ENCODE peak calls at places on chromosomes 6 and 20, in four cellular contexts. B, U, G and W are unnamed samples.

GRCh38 chr6:41237128-41237527 is 9.0 kb downstream of the TREML4 start:
- DNase-seq in B (no peak), U (no peak), G (no peak), W (no peak)

GRCh38 chr20:61582196-61582923 is 330.3 kb downstream of the CDH4 start:
- DNase-seq in B (no peak), U (no peak), G (no peak), W (peak; percentile 45)

GRCh38 chr6:68575765-68576439 is 59.2 kb upstream of the ADGRB3 start:
- DNase-seq in B (peak; percentile 51), U (no peak), G (peak; percentile 19), W (peak; percentile 3)

GRCh38 chr6:69581576-69581975 is 215.2 kb downstream of the LMBRD1 start:
- DNase-seq in B (no peak), U (no peak), G (no peak), W (no peak)

GRCh38 chr6:140175486-140175885 is 801.0 kb upstream of the CITED2 start:
- DNase-seq in B (no peak), U (no peak), G (no peak), W (no peak)

GRCh38 chr6:8435845-8436168 is 462 bp upstream of the SLC35B3 start:
- DNase-seq in B (no peak), U (peak; percentile 93), G (no peak), W (no peak)

GRCh38 chr6:292506-293184 is 358 bp downstream of the DUSP22 start:
- DNase-seq in B (peak; percentile 98), U (peak; percentile 63), G (peak; percentile 78), W (peak; percentile 94)

GRCh38 chr6:36495086-36495485 is 52.2 kb downstream of the STK38 start:
- DNase-seq in B (no peak), U (no peak), G (no peak), W (peak; percentile 31)

GRCh38 chr6:125357515-125358256 is 55.9 kb upstream of the HDDC2 start:
- DNase-seq in B (no peak), U (no peak), G (peak; percentile 36), W (no peak)

GRCh38 chr20:58306421-58307261 is 2.9 kb upstream of the RAB22A start:
- DNase-seq in B (peak; percentile 86), U (peak; percentile 41), G (peak; percentile 40), W (peak; percentile 86)

GRCh38 chr6:98875375-98875774 is 41.0 kb downstream of the POU3F2 start:
- DNase-seq in B (no peak), U (no peak), G (peak; percentile 32), W (no peak)

GRCh38 chr6:146785001-146785585 is 186.3 kb downstream of the ADGB start:
- DNase-seq in B (no peak), U (peak; percentile 77), G (no peak), W (no peak)

GRCh38 chr6:137056121-137056880 is 11.5 kb upstream of the IL20RA start:
- DNase-seq in B (no peak), U (no peak), G (no peak), W (peak; percentile 30)

GRCh38 chr6:110331816-110332215 is 26.3 kb downstream of the METTL24 start:
- DNase-seq in B (no peak), U (no peak), G (peak; percentile 44), W (no peak)

GRCh38 chr20:23534801-23535593 is 33.3 kb downstream of the CST9L start:
- DNase-seq in B (peak; percentile 68), U (no peak), G (no peak), W (no peak)

GRCh38 chr20:14561733-14562132 is 224.3 kb upstream of the FLRT3 start:
- DNase-seq in B (no peak), U (peak; percentile 36), G (no peak), W (no peak)

GRCh38 chr20:50400705-50401045 is 109.5 kb upstream of the PTPN1 start:
- DNase-seq in B (no peak), U (no peak), G (no peak), W (no peak)

GRCh38 chr20:62216636-62217566 is 3.2 kb downstream of the HRH3 start:
- DNase-seq in B (no peak), U (no peak), G (peak; percentile 20), W (peak; percentile 85)

GRCh38 chr6:133041020-133041419 is 200.1 kb upstream of the EYA4 start:
- DNase-seq in B (no peak), U (no peak), G (peak; percentile 38), W (no peak)

GRCh38 chr6:110332281-110332680 is 25.9 kb downstream of the METTL24 start:
- DNase-seq in B (no peak), U (no peak), G (no peak), W (no peak)

GRCh38 chr20:59043698-59044097 is 1.1 kb upstream of the PRELID3B start:
- DNase-seq in B (no peak), U (peak; percentile 62), G (no peak), W (no peak)

GRCh38 chr6:133945158-133945557 is 7.9 kb upstream of the TBPL1 start:
- DNase-seq in B (no peak), U (peak; percentile 9), G (no peak), W (peak; percentile 47)

GRCh38 chr6:116221931-116222330 is 31.9 kb downstream of the TSPYL4 start:
- DNase-seq in B (no peak), U (peak; percentile 62), G (no peak), W (no peak)

GRCh38 chr6:83199865-83200230 is 6.7 kb downstream of the RWDD2A start:
- DNase-seq in B (no peak), U (peak; percentile 87), G (no peak), W (peak; percentile 91)

GRCh38 chr20:20571068-20571780 is 141.2 kb downstream of the RALGAPA2 start:
- DNase-seq in B (no peak), U (peak; percentile 23), G (no peak), W (no peak)

GRCh38 chr20:13291167-13291566 is 70.1 kb downstream of the ISM1 start:
- DNase-seq in B (no peak), U (no peak), G (no peak), W (no peak)

GRCh38 chr6:16243055-16243454 is 4.7 kb downstream of the GMPR start:
- DNase-seq in B (no peak), U (peak; percentile 61), G (peak; percentile 58), W (peak; percentile 96)

GRCh38 chr6:155389130-155389529 is 66.5 kb downstream of the NOX3 start:
- DNase-seq in B (no peak), U (no peak), G (no peak), W (no peak)

GRCh38 chr20:1823421-1823892 is 71.8 kb upstream of the SIRPA start:
- DNase-seq in B (no peak), U (no peak), G (no peak), W (no peak)

DNA sequence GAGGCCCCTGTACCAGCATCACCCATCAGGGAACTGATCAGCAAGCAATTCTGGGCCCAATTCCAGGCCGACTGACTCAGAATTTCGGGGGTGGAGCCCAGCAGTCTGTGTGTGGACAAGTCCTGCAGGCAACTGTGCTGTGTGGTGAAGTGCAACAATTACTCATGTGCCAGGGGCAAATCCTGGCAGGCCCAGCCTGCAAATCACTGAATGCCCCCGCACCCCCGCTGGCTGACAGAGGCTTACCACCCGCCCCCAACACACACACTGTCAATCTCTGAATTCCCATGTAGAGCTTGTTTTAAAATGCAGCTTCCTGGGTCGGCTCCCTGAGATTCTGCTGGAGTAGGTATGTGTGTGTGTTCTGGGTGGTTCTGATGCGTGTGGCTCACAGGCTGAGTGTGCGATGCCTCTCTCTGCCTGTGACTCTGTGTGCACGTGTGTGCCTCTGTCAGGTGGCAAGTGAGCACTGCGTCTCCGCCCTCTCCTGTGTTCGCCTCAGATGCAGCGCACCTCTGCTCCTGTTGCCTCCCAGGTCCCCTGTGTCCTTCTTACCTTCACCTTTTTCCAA is 45.4 kb downstream of the SSR1 start:
- DNase-seq in B (peak; percentile 75), U (peak; percentile 29), G (no peak), W (peak; percentile 99)
- H3K36me3 ChIP-seq in B (no peaks in the 10 kb centered on the region), U (no peaks in the 10 kb centered on the region), G (no peaks in the 10 kb centered on the region), W (no peaks in the 10 kb centered on the region)

GRCh38 chr6:163571730-163572129 is 157.2 kb downstream of the QKI start:
- DNase-seq in B (no peak), U (no peak), G (no peak), W (no peak)

GRCh38 chr6:163568275-163568674 is 153.8 kb downstream of the QKI start:
- DNase-seq in B (no peak), U (no peak), G (no peak), W (no peak)

GRCh38 chr6:163570579-163571231 is 156.2 kb downstream of the QKI start:
- DNase-seq in B (no peak), U (no peak), G (no peak), W (peak; percentile 26)

GRCh38 chr6:163573503-163574179 is 159.1 kb downstream of the QKI start:
- DNase-seq in B (no peak), U (no peak), G (no peak), W (no peak)

DNA sequence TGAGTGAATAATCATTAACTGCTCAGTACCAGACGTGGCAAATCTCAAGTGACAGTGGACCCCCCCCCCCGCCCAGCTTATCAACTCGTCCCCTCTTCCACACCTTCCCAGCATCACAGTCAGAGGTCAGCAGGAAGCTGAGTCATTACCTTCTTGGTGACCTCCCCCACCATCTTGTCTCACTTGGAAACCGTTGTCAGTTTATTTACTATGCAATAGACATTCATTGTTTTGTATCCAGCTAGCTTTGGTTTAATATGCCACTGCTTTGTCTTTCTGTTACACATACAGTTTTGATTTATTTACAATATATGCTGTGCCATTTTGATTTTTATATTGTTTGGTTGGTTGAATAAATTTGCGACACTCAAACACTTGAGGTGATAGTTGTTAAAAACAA is 158.1 kb downstream of the QKI start:
- DNase-seq in B (no peak), U (no peak), G (no peak), W (no peak)
- H3K36me3 ChIP-seq in B (peaks cover 56% of the 10 kb centered on the region), U (peaks cover 2% of the 10 kb centered on the region), G (peaks cover 86% of the 10 kb centered on the region), W (peaks cover 13% of the 10 kb centered on the region)

DNA sequence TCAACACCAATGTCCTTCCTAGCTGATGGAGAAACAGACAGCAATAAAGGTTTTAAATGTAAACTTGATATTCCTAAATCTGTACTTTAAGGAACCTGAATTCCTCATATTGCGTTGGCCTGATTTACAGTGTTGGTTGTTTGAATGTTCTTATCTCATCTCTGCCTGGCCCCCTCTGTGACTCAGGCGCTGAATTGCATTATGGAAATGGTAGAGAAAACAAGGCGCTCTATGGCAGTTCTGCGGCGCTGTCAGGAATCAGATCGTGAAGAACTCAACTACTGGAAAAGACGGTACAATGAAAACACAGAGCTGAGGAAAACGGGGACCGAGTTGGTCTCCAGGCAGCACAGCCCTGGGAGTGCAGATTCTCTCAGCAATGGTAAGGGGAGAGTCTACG is 32.6 kb upstream of the C20orf144 start:
- DNase-seq in B (no peak), U (no peak), G (no peak), W (no peak)
- H3K36me3 ChIP-seq in B (peaks cover 98% of the 10 kb centered on the region), U (peaks cover 14% of the 10 kb centered on the region), G (peaks cover 90% of the 10 kb centered on the region), W (peaks cover 41% of the 10 kb centered on the region)

GRCh38 chr6:53035549-53036213 is 29.5 kb upstream of the FBXO9 start:
- DNase-seq in B (no peak), U (no peak), G (no peak), W (no peak)
- H3K36me3 ChIP-seq in B (peaks cover 100% of the 10 kb centered on the region), U (peaks cover 13% of the 10 kb centered on the region), G (peaks cover 79% of the 10 kb centered on the region), W (peaks cover 24% of the 10 kb centered on the region)

DNA sequence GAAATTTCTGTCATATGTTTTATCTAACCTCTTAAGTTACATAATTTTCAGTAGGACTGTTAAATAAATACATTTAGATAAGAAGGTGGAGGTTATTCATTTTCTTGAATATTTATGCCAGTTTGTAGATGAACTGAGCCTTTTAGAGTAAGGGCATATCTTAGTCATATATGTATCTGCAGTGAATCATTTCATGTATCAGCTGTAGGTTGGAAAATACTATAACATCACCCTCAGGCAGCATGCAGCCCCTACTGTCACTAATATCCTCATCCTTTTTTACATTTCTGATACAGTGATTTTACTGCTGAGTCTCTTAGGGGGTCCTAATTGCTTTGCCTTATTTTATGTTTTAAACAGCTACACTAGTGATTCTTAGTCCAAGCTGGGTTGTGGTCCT is 19.5 kb upstream of the SUMO4 start:
- DNase-seq in B (no peak), U (no peak), G (no peak), W (peak; percentile 31)
- H3K36me3 ChIP-seq in B (peaks cover 75% of the 10 kb centered on the region), U (peaks cover 18% of the 10 kb centered on the region), G (peaks cover 55% of the 10 kb centered on the region), W (peaks cover 26% of the 10 kb centered on the region)